ENCODE peak calls at places on chromosome 6, in four cellular contexts. One of them, this sample, is unnamed.

GRCh38 chr6:54335871-54336270 is 27.6 kb downstream of the TINAG start:
- DNase-seq in H1: no peak
- DNase-seq in HepG2: peak
- DNase-seq in GM12878: no peak
- DNase-seq in this sample: no peak

GRCh38 chr6:17405944-17406245 is 12.5 kb downstream of the CAP2 start:
- DNase-seq in H1: no peak
- DNase-seq in HepG2: no peak
- DNase-seq in GM12878: no peak
- DNase-seq in this sample: no peak

GRCh38 chr6:11824986-11825385 is 46.4 kb upstream of the ADTRP start:
- DNase-seq in H1: no peak
- DNase-seq in HepG2: no peak
- DNase-seq in GM12878: peak
- DNase-seq in this sample: no peak

GRCh38 chr6:109503327-109504224 is 20.6 kb upstream of the ZBTB24 start:
- DNase-seq in H1: no peak
- DNase-seq in HepG2: no peak
- DNase-seq in GM12878: no peak
- DNase-seq in this sample: no peak

GRCh38 chr6:147689398-147689797 is 180.9 kb downstream of the SAMD5 start:
- DNase-seq in H1: no peak
- DNase-seq in HepG2: no peak
- DNase-seq in GM12878: no peak
- DNase-seq in this sample: no peak

GRCh38 chr6:324116-324728 is 31.9 kb downstream of the DUSP22 start:
- DNase-seq in H1: no peak
- DNase-seq in HepG2: no peak
- DNase-seq in GM12878: no peak
- DNase-seq in this sample: no peak

GRCh38 chr6:83615025-83615999 is 93.6 kb downstream of the SNAP91 start:
- DNase-seq in H1: no peak
- DNase-seq in HepG2: peak
- DNase-seq in GM12878: no peak
- DNase-seq in this sample: peak

GRCh38 chr6:72742274-72742673 is 120.4 kb downstream of the KCNQ5 start:
- DNase-seq in H1: no peak
- DNase-seq in HepG2: no peak
- DNase-seq in GM12878: no peak
- DNase-seq in this sample: no peak

GRCh38 chr6:118709859-118710350 is 58.5 kb upstream of the CEP85L start:
- DNase-seq in H1: no peak
- DNase-seq in HepG2: no peak
- DNase-seq in GM12878: peak
- DNase-seq in this sample: peak

GRCh38 chr6:142304241-142304640 is 2.4 kb downstream of the ADGRG6 start:
- DNase-seq in H1: no peak
- DNase-seq in HepG2: peak
- DNase-seq in GM12878: no peak
- DNase-seq in this sample: no peak

GRCh38 chr6:498795-499231 is 107.3 kb downstream of the IRF4 start:
- DNase-seq in H1: no peak
- DNase-seq in HepG2: no peak
- DNase-seq in GM12878: peak
- DNase-seq in this sample: no peak

GRCh38 chr6:169556238-169556637 is 145.6 kb downstream of the WDR27 start:
- DNase-seq in H1: no peak
- DNase-seq in HepG2: no peak
- DNase-seq in GM12878: no peak
- DNase-seq in this sample: no peak

GRCh38 chr6:108436771-108437170 is 123.9 kb upstream of the FOXO3 start:
- DNase-seq in H1: no peak
- DNase-seq in HepG2: no peak
- DNase-seq in GM12878: no peak
- DNase-seq in this sample: no peak

GRCh38 chr6:54916858-54917257 is 70.3 kb downstream of the FAM83B start:
- DNase-seq in H1: no peak
- DNase-seq in HepG2: no peak
- DNase-seq in GM12878: no peak
- DNase-seq in this sample: no peak

GRCh38 chr6:73394577-73395354 is at the start of gene DDX43:
- DNase-seq in H1: no peak
- DNase-seq in HepG2: no peak
- DNase-seq in GM12878: no peak
- DNase-seq in this sample: no peak

GRCh38 chr6:136360783-136361182 is 71.1 kb upstream of the BCLAF1 start:
- DNase-seq in H1: no peak
- DNase-seq in HepG2: no peak
- DNase-seq in GM12878: no peak
- DNase-seq in this sample: no peak

GRCh38 chr6:28896505-28897392 is 27.0 kb downstream of the TRIM27 start:
- DNase-seq in H1: no peak
- DNase-seq in HepG2: peak
- DNase-seq in GM12878: no peak
- DNase-seq in this sample: peak

GRCh38 chr6:136039185-136039584 is 187.7 kb downstream of the PDE7B start:
- DNase-seq in H1: no peak
- DNase-seq in HepG2: no peak
- DNase-seq in GM12878: no peak
- DNase-seq in this sample: no peak

DNA sequence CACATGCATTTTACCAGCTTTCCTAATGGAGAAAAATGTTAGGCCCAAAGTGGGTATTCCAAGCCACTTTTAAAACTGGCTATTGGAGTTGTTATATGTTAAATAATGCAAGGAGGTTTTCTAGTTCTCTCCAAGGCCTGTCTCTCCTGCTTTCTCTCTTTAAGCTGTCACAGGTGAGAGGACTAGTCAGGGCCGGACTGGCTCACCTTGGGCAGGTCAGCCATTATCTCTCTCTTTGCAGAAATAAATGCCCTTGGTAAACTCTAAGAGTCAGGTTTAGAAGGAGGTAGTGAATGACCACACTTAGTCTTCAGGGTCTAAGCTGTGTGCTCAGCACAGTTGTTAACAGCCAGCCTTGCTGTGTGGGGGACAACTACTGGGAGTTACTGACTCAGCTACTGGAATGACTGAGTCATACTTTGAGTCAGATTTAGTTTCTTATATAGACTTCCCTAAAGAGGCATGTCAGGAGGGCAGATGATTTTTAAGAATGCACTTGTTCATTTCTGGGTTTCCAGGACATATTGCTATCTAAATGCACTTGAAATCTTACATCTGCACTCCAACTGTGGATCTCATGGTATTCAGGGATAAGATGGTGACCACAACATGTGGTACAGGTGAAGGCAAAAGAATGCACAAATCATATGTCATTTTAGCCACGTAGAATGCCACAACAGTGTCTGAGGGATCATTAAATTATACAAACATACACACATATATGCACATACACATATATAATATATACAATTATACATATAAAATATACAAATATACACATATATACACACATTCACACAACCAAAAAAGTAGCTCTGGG is 719.4 kb downstream of the EPM2A start:
- DNase-seq in H1: no peak
- DNase-seq in HepG2: no peak
- DNase-seq in GM12878: peak
- DNase-seq in this sample: no peak
- TF ChIP-seq HDAC6 in H1: no peak
- TF ChIP-seq HDAC6 in HepG2: no peak
- TF ChIP-seq HDAC6 in GM12878: no peak
- TF ChIP-seq HDAC6 in this sample: no peak

DNA sequence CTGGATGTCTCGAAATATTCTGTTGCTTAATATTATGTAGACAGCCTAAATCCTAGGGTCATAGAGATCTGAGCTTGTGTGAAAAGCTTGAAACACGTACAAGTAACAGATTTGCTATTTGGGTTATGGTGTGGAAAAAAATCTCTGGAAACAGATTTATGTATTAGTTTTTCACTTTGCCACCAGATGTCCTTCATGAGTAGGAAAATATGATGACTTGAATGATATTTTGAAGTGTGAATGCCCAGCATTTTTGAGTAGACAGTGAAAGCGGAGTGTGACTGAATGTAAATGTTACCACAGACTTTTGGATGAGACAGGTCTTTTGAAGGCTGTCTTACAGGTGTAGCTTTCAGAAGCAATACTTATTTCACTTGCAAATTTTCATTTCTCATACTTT is 4.2 kb upstream of the BMP6 start:
- DNase-seq in H1: no peak
- DNase-seq in HepG2: peak
- DNase-seq in GM12878: no peak
- DNase-seq in this sample: no peak
- TF ChIP-seq KDM1A in H1: no peak
- TF ChIP-seq KDM1A in HepG2: no peak
- TF ChIP-seq KDM1A in GM12878: no peak
- TF ChIP-seq KDM1A in this sample: peak

GRCh38 chr6:46053034-46053933 is 37.6 kb upstream of the CLIC5 start:
- DNase-seq in H1: no peak
- DNase-seq in HepG2: no peak
- DNase-seq in GM12878: no peak
- DNase-seq in this sample: no peak
- TF ChIP-seq EP300 in H1: no peak
- TF ChIP-seq EP300 in HepG2: no peak
- TF ChIP-seq EP300 in GM12878: no peak
- TF ChIP-seq EP300 in this sample: no peak

GRCh38 chr6:89836637-89837222 is 7.0 kb downstream of the CASP8AP2 start:
- DNase-seq in H1: no peak
- DNase-seq in HepG2: no peak
- DNase-seq in GM12878: no peak
- DNase-seq in this sample: no peak
- TF ChIP-seq HDAC6 in H1: no peak
- TF ChIP-seq HDAC6 in HepG2: no peak
- TF ChIP-seq HDAC6 in GM12878: no peak
- TF ChIP-seq HDAC6 in this sample: no peak

This sample was measured in K562.